ENCODE peak calls at places on chromosomes 1 and 21, in eight cellular contexts. I, L, C, O, D, T, X and N are unnamed samples.

GRCh38 chr1:181947441-181947840 is 114.1 kb downstream of the ZNF648 start:
- DNase-seq in I (no peak), L (no peak), C (no peak), O (no peak), D (no peak), T (no peak), X (no peak), N (no peak)

GRCh38 chr1:28602536-28603439 is 10.7 kb downstream of the RAB42 start:
- DNase-seq in I (peak), L (no peak), C (peak), O (peak), D (peak), T (peak), X (peak), N (no peak)

GRCh38 chr1:227891223-227891954 is 56.3 kb downstream of the WNT9A start:
- DNase-seq in I (no peak), L (no peak), C (peak), O (no peak), D (peak), T (no peak), X (no peak), N (peak)

GRCh38 chr1:21927531-21928237 is 9.4 kb downstream of the HSPG2 start:
- DNase-seq in I (no peak), L (no peak), C (peak), O (no peak), D (peak), T (no peak), X (no peak), N (no peak)

GRCh38 chr1:85320371-85321131 is 44.1 kb upstream of the BCL10 start:
- DNase-seq in I (no peak), L (no peak), C (no peak), O (no peak), D (no peak), T (no peak), X (no peak), N (no peak)

GRCh38 chr1:205652984-205653383 is 21.2 kb upstream of the ELK4 start:
- DNase-seq in I (no peak), L (no peak), C (no peak), O (no peak), D (no peak), T (no peak), X (no peak), N (no peak)

GRCh38 chr1:87179851-87180519 is 148.7 kb upstream of the LMO4 start:
- DNase-seq in I (no peak), L (no peak), C (no peak), O (no peak), D (no peak), T (no peak), X (no peak), N (no peak)

GRCh38 chr21:42148097-42148496 is 70.8 kb upstream of the ABCG1 start:
- DNase-seq in I (no peak), L (no peak), C (no peak), O (no peak), D (peak), T (no peak), X (no peak), N (no peak)

GRCh38 chr1:98674075-98674781 is 12.7 kb downstream of the SNX7 start:
- DNase-seq in I (no peak), L (no peak), C (no peak), O (no peak), D (no peak), T (no peak), X (no peak), N (no peak)

GRCh38 chr1:109787845-109788605 is 24.3 kb upstream of the EPS8L3 start:
- DNase-seq in I (peak), L (peak), C (peak), O (no peak), D (peak), T (no peak), X (no peak), N (peak)

GRCh38 chr1:165114022-165114888 is 242.3 kb downstream of the LMX1A start:
- DNase-seq in I (peak), L (no peak), C (no peak), O (no peak), D (no peak), T (peak), X (peak), N (no peak)

GRCh38 chr1:5586629-5587028 is 405.6 kb downstream of the NPHP4 start:
- DNase-seq in I (no peak), L (no peak), C (peak), O (no peak), D (no peak), T (no peak), X (no peak), N (no peak)

GRCh38 chr1:109772658-109773202 is 9.0 kb upstream of the EPS8L3 start:
- DNase-seq in I (no peak), L (no peak), C (no peak), O (no peak), D (peak), T (no peak), X (no peak), N (no peak)

GRCh38 chr21:17660862-17661261 is 48.2 kb upstream of the BTG3 start:
- DNase-seq in I (no peak), L (no peak), C (no peak), O (no peak), D (no peak), T (no peak), X (no peak), N (no peak)

GRCh38 chr1:160205974-160206369 is 788 bp downstream of the PEA15 start:
- DNase-seq in I (no peak), L (peak), C (no peak), O (no peak), D (peak), T (peak), X (peak), N (no peak)

GRCh38 chr1:161133220-161133740 is 813 bp upstream of the DEDD start:
- DNase-seq in I (no peak), L (no peak), C (no peak), O (no peak), D (no peak), T (no peak), X (no peak), N (no peak)

GRCh38 chr1:76835203-76835602 is 32.1 kb upstream of the ST6GALNAC5 start:
- DNase-seq in I (no peak), L (no peak), C (no peak), O (no peak), D (no peak), T (no peak), X (no peak), N (no peak)

GRCh38 chr1:210272666-210273065 is 40.1 kb downstream of the SERTAD4 start:
- DNase-seq in I (no peak), L (no peak), C (no peak), O (no peak), D (no peak), T (no peak), X (no peak), N (no peak)

GRCh38 chr1:53196485-53197271 is at the start of gene CPT2:
- DNase-seq in I (peak), L (peak), C (peak), O (peak), D (peak), T (peak), X (peak), N (peak)

GRCh38 chr1:58649555-58649954 is 50.3 kb downstream of the MYSM1 start:
- DNase-seq in I (peak), L (no peak), C (peak), O (no peak), D (no peak), T (no peak), X (no peak), N (no peak)

GRCh38 chr1:47763456-47764171 is 233.6 kb downstream of the TRABD2B start:
- DNase-seq in I (no peak), L (no peak), C (no peak), O (no peak), D (peak), T (no peak), X (no peak), N (no peak)

GRCh38 chr1:16318544-16318943 is 33.7 kb downstream of the FBXO42 start:
- DNase-seq in I (no peak), L (no peak), C (no peak), O (no peak), D (no peak), T (no peak), X (no peak), N (no peak)

GRCh38 chr1:205983925-205984725 is 19.1 kb downstream of the RAB7B start:
- DNase-seq in I (peak), L (no peak), C (peak), O (peak), D (peak), T (peak), X (peak), N (no peak)

GRCh38 chr21:37525810-37526209 is 159.2 kb downstream of the DYRK1A start:
- DNase-seq in I (no peak), L (no peak), C (no peak), O (no peak), D (no peak), T (no peak), X (no peak), N (no peak)

GRCh38 chr1:53622531-53622930 is 116.4 kb downstream of the GLIS1 start:
- DNase-seq in I (no peak), L (no peak), C (no peak), O (no peak), D (no peak), T (no peak), X (no peak), N (peak)

GRCh38 chr1:234969630-234970370 is 158.8 kb downstream of the TOMM20 start:
- DNase-seq in I (peak), L (no peak), C (peak), O (no peak), D (peak), T (no peak), X (no peak), N (peak)

GRCh38 chr1:25501235-25502058 is 42.0 kb upstream of the LDLRAP1 start:
- DNase-seq in I (no peak), L (no peak), C (no peak), O (no peak), D (peak), T (no peak), X (no peak), N (no peak)

GRCh38 chr1:25503551-25504426 is 39.6 kb upstream of the LDLRAP1 start:
- DNase-seq in I (peak), L (peak), C (peak), O (peak), D (peak), T (peak), X (peak), N (no peak)

GRCh38 chr1:25505706-25506385 is 37.6 kb upstream of the LDLRAP1 start:
- DNase-seq in I (no peak), L (no peak), C (no peak), O (no peak), D (peak), T (no peak), X (no peak), N (no peak)

GRCh38 chr1:25502957-25503356 is 40.4 kb upstream of the LDLRAP1 start:
- DNase-seq in I (no peak), L (no peak), C (no peak), O (no peak), D (peak), T (no peak), X (no peak), N (no peak)

GRCh38 chr1:25504706-25505560 is 38.5 kb upstream of the LDLRAP1 start:
- DNase-seq in I (no peak), L (no peak), C (no peak), O (no peak), D (peak), T (no peak), X (peak), N (no peak)
- H3K4me3 ChIP-seq in I (no peak), L (no peak), C (no peak), O (no peak), D (no peak), T (no peak), X (no peak), N (no peak)

GRCh38 chr1:209153435-209153834 is 430.1 kb upstream of the CAMK1G start:
- DNase-seq in I (no peak), L (no peak), C (no peak), O (no peak), D (no peak), T (no peak), X (no peak), N (no peak)

GRCh38 chr1:209156991-209157390 is 426.5 kb upstream of the CAMK1G start:
- DNase-seq in I (no peak), L (no peak), C (no peak), O (no peak), D (no peak), T (no peak), X (no peak), N (no peak)

GRCh38 chr1:209157514-209158285 is 425.8 kb upstream of the CAMK1G start:
- DNase-seq in I (no peak), L (no peak), C (no peak), O (no peak), D (no peak), T (no peak), X (no peak), N (no peak)

GRCh38 chr1:209154916-209155315 is 428.6 kb upstream of the CAMK1G start:
- DNase-seq in I (no peak), L (no peak), C (no peak), O (no peak), D (no peak), T (no peak), X (no peak), N (no peak)

DNA sequence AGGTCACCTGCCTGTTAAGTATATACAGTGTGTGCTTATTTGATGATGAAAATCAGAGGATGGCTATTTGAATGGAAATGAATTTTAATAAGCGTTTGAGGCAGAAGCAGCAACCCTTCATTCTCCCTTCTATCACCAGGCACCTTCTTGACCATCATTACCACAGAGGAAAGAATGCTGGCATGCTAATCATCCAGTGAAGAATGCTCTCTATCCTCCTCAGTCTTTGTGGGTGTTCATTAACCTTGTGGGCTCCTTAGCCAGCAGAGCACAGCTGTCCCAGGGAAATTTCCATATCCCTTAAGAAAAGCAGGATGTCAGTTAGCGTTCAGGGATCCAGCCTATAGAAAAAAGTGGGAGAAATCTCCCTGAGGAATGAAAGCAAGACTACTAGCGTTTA is 428.0 kb upstream of the CAMK1G start:
- DNase-seq in I (peak), L (no peak), C (no peak), O (no peak), D (no peak), T (no peak), X (no peak), N (no peak)
- H3K27ac ChIP-seq in I (no peak), L (no peak), C (no peak), O (no peak), D (no peak), T (no peak), X (no peak), N (no peak)

GRCh38 chr21:31560479-31560878 is 99.0 kb upstream of the SOD1 start:
- DNase-seq in I (no peak), L (no peak), C (no peak), O (no peak), D (no peak), T (no peak), X (no peak), N (no peak)

GRCh38 chr21:31566611-31567010 is 92.9 kb upstream of the SOD1 start:
- DNase-seq in I (no peak), L (no peak), C (no peak), O (no peak), D (no peak), T (no peak), X (no peak), N (no peak)

GRCh38 chr21:31564439-31564838 is 95.1 kb upstream of the SOD1 start:
- DNase-seq in I (no peak), L (no peak), C (no peak), O (no peak), D (no peak), T (no peak), X (no peak), N (no peak)

GRCh38 chr21:31570824-31571425 is 88.6 kb upstream of the SOD1 start:
- DNase-seq in I (no peak), L (no peak), C (no peak), O (no peak), D (no peak), T (no peak), X (no peak), N (no peak)

GRCh38 chr21:31566061-31566460 is 93.4 kb upstream of the SOD1 start:
- DNase-seq in I (no peak), L (no peak), C (no peak), O (no peak), D (no peak), T (peak), X (peak), N (no peak)
- TF ChIP-seq CTCF in I (peak), L (no peak), C (no peak), O (no peak), D (no peak), T (peak), X (peak), N (no peak)

GRCh38 chr1:7679873-7680790 is 91.0 kb upstream of the VAMP3 start:
- DNase-seq in I (peak), L (peak), C (peak), O (no peak), D (peak), T (no peak), X (no peak), N (no peak)
- H3K4me3 ChIP-seq in I (peak), L (peak), C (peak), O (peak), D (peak), T (no peak), X (no peak), N (peak)

DNA sequence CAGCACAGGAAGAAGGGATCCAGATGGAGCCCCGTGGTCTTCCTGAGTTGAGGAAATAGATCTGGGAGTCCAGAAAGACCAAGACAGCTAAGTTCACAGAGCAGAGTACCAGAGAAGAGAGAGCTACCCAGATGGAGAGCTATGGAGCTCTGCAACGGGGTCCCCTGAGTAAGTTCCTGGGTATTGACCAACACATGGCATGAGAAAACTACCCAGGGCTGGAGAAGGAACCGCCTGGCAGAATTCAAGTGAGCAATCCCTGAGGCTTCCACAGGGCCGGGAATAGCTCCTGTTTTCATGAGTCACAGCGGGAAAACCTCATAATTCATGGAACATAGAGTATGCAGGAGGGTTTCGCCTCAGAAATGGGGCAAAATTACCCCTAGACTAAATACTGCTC is 19.7 kb downstream of the STPG1 start:
- DNase-seq in I (no peak), L (no peak), C (no peak), O (peak), D (no peak), T (no peak), X (no peak), N (no peak)
- H3K27ac ChIP-seq in I (no peak), L (no peak), C (peak), O (no peak), D (peak), T (no peak), X (peak), N (no peak)

DNA sequence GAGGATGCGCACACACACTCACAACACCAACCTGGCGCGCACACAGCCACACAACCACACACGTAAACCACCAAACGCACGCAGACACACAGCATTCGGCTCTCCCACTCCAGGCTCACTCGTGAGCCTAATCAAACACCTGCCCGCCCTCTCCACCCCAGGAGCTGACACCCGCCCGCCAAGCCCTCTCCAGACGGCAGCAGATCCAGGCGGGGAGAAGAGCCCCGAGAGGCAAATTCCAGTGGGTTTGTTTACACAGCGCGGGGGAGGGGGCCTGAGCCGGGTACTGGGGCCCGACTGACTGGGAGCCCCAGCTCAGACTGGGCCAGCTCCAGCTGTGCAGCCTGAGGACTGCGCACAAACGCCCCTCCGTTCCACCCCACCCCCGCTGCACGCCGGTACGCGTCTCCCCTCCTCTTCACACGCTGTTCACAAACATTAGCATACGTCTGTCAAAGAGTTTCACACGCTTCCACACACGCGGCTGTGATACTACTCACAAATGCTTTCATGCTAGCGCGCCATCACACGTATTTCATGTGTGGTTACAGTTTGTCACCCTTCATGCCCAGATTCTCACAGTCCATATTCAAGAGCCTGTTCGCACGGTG is 1.1 kb upstream of the EFNA1 start:
- DNase-seq in I (peak), L (peak), C (peak), O (peak), D (peak), T (no peak), X (no peak), N (no peak)
- TF ChIP-seq CTCF in I (no peak), L (no peak), C (no peak), O (no peak), D (no peak), T (no peak), X (no peak), N (no peak)

GRCh38 chr1:116664366-116664983 is 3.1 kb downstream of the IGSF3 start:
- DNase-seq in I (no peak), L (no peak), C (peak), O (no peak), D (no peak), T (no peak), X (no peak), N (no peak)
- H3K4me3 ChIP-seq in I (no peak), L (no peak), C (no peak), O (no peak), D (no peak), T (no peak), X (no peak), N (no peak)

GRCh38 chr1:171160611-171161354 is 24.3 kb upstream of the FMO2 start:
- DNase-seq in I (no peak), L (no peak), C (no peak), O (no peak), D (no peak), T (no peak), X (no peak), N (no peak)
- H3K27ac ChIP-seq in I (no peak), L (no peak), C (peak), O (no peak), D (no peak), T (no peak), X (no peak), N (no peak)

GRCh38 chr1:17488977-17489739 is 49.7 kb upstream of the RCC2 start:
- DNase-seq in I (no peak), L (no peak), C (no peak), O (no peak), D (no peak), T (no peak), X (no peak), N (no peak)

GRCh38 chr1:17480846-17481245 is 41.4 kb upstream of the RCC2 start:
- DNase-seq in I (no peak), L (no peak), C (no peak), O (no peak), D (no peak), T (no peak), X (no peak), N (no peak)

GRCh38 chr1:17486242-17486641 is 46.8 kb upstream of the RCC2 start:
- DNase-seq in I (no peak), L (no peak), C (no peak), O (no peak), D (no peak), T (no peak), X (no peak), N (no peak)

DNA sequence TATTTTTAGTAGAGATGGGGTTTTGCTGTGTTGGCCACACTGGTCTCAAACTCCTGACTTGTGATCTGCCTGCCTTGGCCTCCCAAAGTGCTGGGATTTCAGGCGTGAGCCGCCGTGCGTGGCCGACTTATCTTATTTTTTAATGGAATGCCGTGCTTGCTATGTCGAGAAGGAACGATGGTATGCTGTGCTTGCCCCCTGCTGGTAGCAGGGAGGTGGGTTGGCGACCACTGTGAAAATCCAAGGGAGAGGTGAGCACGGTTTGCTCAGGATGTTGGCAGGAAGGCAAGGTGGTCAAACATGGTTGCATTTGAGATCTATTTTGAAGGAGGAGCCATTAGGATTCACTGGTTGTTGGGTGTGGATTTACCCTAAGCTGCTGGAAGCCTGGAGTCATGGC is 45.8 kb upstream of the RCC2 start:
- DNase-seq in I (peak), L (no peak), C (peak), O (no peak), D (no peak), T (peak), X (peak), N (no peak)
- TF ChIP-seq CTCF in I (peak), L (no peak), C (no peak), O (no peak), D (no peak), T (peak), X (peak), N (no peak)